ENCODE peak calls at places on chromosomes 3 and 15, in six cellular contexts. One of them, this sample, is unnamed.

GRCh38 chr3:48723725-48724124 is 6.7 kb upstream of the IP6K2 start:
- DNase-seq in Peyer's patch: no peak
- DNase-seq in IMR-90: no peak
- DNase-seq in spleen: no peak
- DNase-seq in GM12878: no peak
- DNase-seq in adrenal gland: no peak
- DNase-seq in this sample: no peak

GRCh38 chr3:64983583-64984359 is 296.0 kb upstream of the ADAMTS9 start:
- DNase-seq in adrenal gland: no peak
- DNase-seq in spleen: no peak
- DNase-seq in GM12878: no peak
- DNase-seq in Peyer's patch: no peak
- DNase-seq in IMR-90: no peak
- DNase-seq in this sample: no peak

GRCh38 chr3:116863842-116864626 is 154.5 kb downstream of the TUSC7 start:
- DNase-seq in Peyer's patch: no peak
- DNase-seq in adrenal gland: peak; percentile 52
- DNase-seq in GM12878: peak; percentile 17
- DNase-seq in spleen: no peak
- DNase-seq in IMR-90: peak; percentile 64
- DNase-seq in this sample: no peak

GRCh38 chr15:91867581-91868026 is 14.1 kb downstream of the SLCO3A1 start:
- DNase-seq in Peyer's patch: no peak
- DNase-seq in spleen: peak; percentile 83
- DNase-seq in GM12878: no peak
- DNase-seq in adrenal gland: peak; percentile 92
- DNase-seq in IMR-90: peak; percentile 87
- DNase-seq in this sample: peak; percentile 76

GRCh38 chr3:193826126-193826795 is 233.3 kb downstream of the OPA1 start:
- DNase-seq in spleen: no peak
- DNase-seq in adrenal gland: peak; percentile 84
- DNase-seq in Peyer's patch: no peak
- DNase-seq in GM12878: no peak
- DNase-seq in IMR-90: peak; percentile 34
- DNase-seq in this sample: peak; percentile 57

GRCh38 chr3:147305533-147306241 is 100.7 kb downstream of the ZIC4 start:
- DNase-seq in IMR-90: peak; percentile 76
- DNase-seq in adrenal gland: no peak
- DNase-seq in Peyer's patch: no peak
- DNase-seq in GM12878: no peak
- DNase-seq in spleen: no peak
- DNase-seq in this sample: no peak

GRCh38 chr15:65101418-65101890 is 13.5 kb downstream of the UBAP1L start:
- DNase-seq in IMR-90: peak; percentile 63
- DNase-seq in spleen: no peak
- DNase-seq in Peyer's patch: peak; percentile 28
- DNase-seq in adrenal gland: peak; percentile 81
- DNase-seq in GM12878: no peak
- DNase-seq in this sample: peak; percentile 35

GRCh38 chr3:149245738-149246451 is 24.3 kb upstream of the CP start:
- DNase-seq in spleen: no peak
- DNase-seq in Peyer's patch: no peak
- DNase-seq in adrenal gland: peak; percentile 56
- DNase-seq in IMR-90: peak; percentile 54
- DNase-seq in GM12878: peak; percentile 46
- DNase-seq in this sample: no peak

GRCh38 chr3:86416334-86416733 is 574.6 kb downstream of the VGLL3 start:
- DNase-seq in spleen: no peak
- DNase-seq in GM12878: no peak
- DNase-seq in adrenal gland: no peak
- DNase-seq in IMR-90: no peak
- DNase-seq in Peyer's patch: no peak
- DNase-seq in this sample: no peak

GRCh38 chr15:78077053-78077859 is at the start of gene TBC1D2B:
- DNase-seq in adrenal gland: peak; percentile 72
- DNase-seq in spleen: peak; percentile 94
- DNase-seq in IMR-90: peak; percentile 48
- DNase-seq in Peyer's patch: peak; percentile 69
- DNase-seq in GM12878: no peak
- DNase-seq in this sample: no peak
- TF ChIP-seq POLR2A in adrenal gland: peak; percentile 65
- TF ChIP-seq POLR2A in spleen: no peak
- TF ChIP-seq POLR2A in IMR-90: no peak
- TF ChIP-seq POLR2A in Peyer's patch: no peak
- TF ChIP-seq POLR2A in GM12878: no peak
- TF ChIP-seq POLR2A in this sample: peak; percentile 42

DNA sequence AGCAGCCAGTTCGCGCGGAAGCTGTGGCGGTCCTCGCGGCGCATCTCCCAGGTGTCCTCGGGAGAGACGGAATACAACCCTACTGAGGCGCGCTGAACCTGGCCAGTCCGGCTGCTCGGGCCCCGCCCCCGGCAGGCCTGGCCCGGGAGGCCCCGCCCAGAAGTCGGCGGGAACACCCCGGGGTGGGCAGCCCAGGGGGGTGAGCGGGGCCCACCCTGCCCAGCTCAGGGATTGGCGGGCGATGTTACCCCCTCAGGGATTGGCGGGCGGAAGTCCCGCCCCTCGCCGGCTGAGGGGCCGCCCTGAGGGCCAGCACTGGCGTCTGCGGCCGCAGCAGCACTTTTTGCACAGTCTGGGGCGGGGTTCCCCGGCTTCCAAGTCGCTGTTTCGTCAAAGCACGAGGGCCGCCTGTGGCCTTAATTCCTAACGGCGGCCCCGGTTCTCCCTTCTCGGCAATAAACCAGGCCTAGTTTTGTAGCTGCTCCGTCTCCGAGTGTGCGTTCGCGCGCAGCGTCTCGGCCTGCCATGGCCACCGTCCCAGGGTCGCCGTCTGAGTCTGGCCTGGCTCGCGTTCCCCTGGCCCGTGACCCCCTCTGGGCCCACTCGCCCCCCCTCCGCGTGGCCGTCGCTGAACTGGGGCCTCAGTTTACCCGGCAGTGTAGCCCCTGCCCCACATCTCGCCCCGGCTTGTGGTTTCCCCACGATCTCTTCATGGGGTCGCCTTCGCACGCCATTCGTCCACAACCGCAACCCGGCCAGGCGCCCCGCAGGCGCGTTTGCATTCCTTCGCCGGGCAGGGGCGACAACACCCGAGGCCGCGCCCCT is 30.0 kb downstream of the NBEAL2 start:
- DNase-seq in adrenal gland: peak; percentile 93
- DNase-seq in IMR-90: peak; percentile 89
- DNase-seq in Peyer's patch: peak; percentile 81
- DNase-seq in GM12878: peak; percentile 40
- DNase-seq in spleen: peak; percentile 95
- DNase-seq in this sample: no peak
- TF ChIP-seq POLR2A in adrenal gland: peak; percentile 89
- TF ChIP-seq POLR2A in IMR-90: peak; percentile 62
- TF ChIP-seq POLR2A in Peyer's patch: no peak
- TF ChIP-seq POLR2A in GM12878: peak; percentile 34
- TF ChIP-seq POLR2A in spleen: peak; percentile 59
- TF ChIP-seq POLR2A in this sample: no peak

GRCh38 chr3:16884748-16885587 is at the start of gene PLCL2:
- DNase-seq in GM12878: no peak
- DNase-seq in Peyer's patch: peak; percentile 61
- DNase-seq in adrenal gland: peak; percentile 52
- DNase-seq in spleen: peak; percentile 93
- DNase-seq in IMR-90: peak; percentile 21
- DNase-seq in this sample: peak; percentile 55
- TF ChIP-seq POLR2A in GM12878: peak; percentile 65
- TF ChIP-seq POLR2A in Peyer's patch: peak; percentile 26
- TF ChIP-seq POLR2A in adrenal gland: peak; percentile 27
- TF ChIP-seq POLR2A in spleen: peak; percentile 5
- TF ChIP-seq POLR2A in IMR-90: no peak
- TF ChIP-seq POLR2A in this sample: peak; percentile 29

DNA sequence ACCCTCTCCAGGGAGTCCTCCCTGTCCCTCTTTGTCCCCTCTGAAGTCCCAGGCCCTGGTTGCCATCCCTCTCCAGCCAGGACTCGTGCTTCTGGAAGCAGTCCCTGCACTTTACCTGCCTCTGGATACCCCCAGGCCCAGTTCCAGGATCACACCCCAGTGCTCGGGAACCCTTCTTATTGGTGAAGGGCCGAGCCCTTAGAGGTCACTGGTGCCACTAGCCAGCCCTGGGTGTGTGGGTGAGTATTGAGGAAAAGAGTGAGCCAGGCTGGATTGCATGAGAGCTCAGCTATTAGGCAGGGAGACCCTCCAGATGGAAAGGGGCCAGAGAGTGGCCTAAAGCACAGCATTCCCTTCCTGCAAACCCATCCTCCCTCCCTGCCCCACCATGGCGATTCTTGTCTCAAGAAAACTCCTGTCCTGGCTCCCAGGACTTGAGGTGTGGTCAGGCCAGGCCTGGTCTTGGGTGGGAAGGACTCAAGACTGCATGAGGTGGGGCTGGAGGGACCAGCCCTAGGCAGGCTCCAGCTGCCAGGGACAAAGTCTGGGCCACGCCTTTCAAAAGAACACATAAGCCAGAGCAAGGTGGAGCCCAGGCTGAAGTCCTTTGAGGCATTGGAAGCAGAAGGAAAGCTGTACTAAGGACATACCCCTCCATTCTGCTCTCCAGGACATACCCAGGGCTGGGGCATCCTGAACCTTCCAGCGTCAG is 4.8 kb upstream of the PHGR1 start:
- DNase-seq in IMR-90: no peak
- DNase-seq in spleen: no peak
- DNase-seq in adrenal gland: no peak
- DNase-seq in Peyer's patch: no peak
- DNase-seq in GM12878: no peak
- DNase-seq in this sample: no peak
- TF ChIP-seq POLR2A in IMR-90: no peak
- TF ChIP-seq POLR2A in spleen: no peak
- TF ChIP-seq POLR2A in adrenal gland: no peak
- TF ChIP-seq POLR2A in Peyer's patch: peak; percentile 95
- TF ChIP-seq POLR2A in GM12878: no peak
- TF ChIP-seq POLR2A in this sample: no peak

GRCh38 chr3:122586098-122586497 is 8.6 kb downstream of the PARP15 start:
- DNase-seq in spleen: no peak
- DNase-seq in IMR-90: no peak
- DNase-seq in GM12878: no peak
- DNase-seq in adrenal gland: no peak
- DNase-seq in Peyer's patch: no peak
- DNase-seq in this sample: no peak

GRCh38 chr3:122586918-122587317 is 9.5 kb downstream of the PARP15 start:
- DNase-seq in GM12878: no peak
- DNase-seq in IMR-90: no peak
- DNase-seq in Peyer's patch: no peak
- DNase-seq in spleen: no peak
- DNase-seq in adrenal gland: no peak
- DNase-seq in this sample: no peak

GRCh38 chr3:122590581-122590980 is 13.1 kb downstream of the PARP15 start:
- DNase-seq in spleen: no peak
- DNase-seq in Peyer's patch: no peak
- DNase-seq in adrenal gland: no peak
- DNase-seq in GM12878: no peak
- DNase-seq in IMR-90: no peak
- DNase-seq in this sample: no peak

GRCh38 chr3:122589297-122589696 is 11.8 kb downstream of the PARP15 start:
- DNase-seq in adrenal gland: no peak
- DNase-seq in IMR-90: no peak
- DNase-seq in Peyer's patch: no peak
- DNase-seq in spleen: no peak
- DNase-seq in GM12878: peak; percentile 59
- DNase-seq in this sample: no peak

GRCh38 chr3:122587572-122587971 is 10.1 kb downstream of the PARP15 start:
- DNase-seq in IMR-90: no peak
- DNase-seq in Peyer's patch: no peak
- DNase-seq in spleen: no peak
- DNase-seq in GM12878: no peak
- DNase-seq in adrenal gland: no peak
- DNase-seq in this sample: no peak
- TF ChIP-seq POLR2A in IMR-90: no peak
- TF ChIP-seq POLR2A in Peyer's patch: no peak
- TF ChIP-seq POLR2A in spleen: no peak
- TF ChIP-seq POLR2A in GM12878: no peak
- TF ChIP-seq POLR2A in adrenal gland: no peak
- TF ChIP-seq POLR2A in this sample: no peak

DNA sequence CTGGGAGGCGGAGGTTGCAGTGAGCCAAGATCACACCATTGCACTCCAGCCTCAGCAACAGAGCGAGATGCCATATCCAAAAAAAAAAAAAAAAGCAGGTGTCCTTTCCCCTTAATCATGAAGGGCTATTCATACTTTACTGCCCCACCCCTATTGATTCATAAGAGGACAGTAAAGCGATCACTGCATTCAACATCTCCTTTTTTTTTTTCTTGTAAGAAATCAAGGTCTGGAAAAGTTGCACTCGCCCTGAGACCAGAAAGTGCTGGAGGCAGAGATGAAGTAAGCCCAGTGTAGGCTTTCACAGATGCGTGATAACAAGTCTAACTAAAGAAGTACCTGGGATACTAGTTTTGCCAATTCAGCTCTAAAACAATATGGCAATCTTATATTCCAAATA is 24.2 kb downstream of the B3GNT5 start:
- DNase-seq in spleen: no peak
- DNase-seq in IMR-90: no peak
- DNase-seq in GM12878: no peak
- DNase-seq in Peyer's patch: no peak
- DNase-seq in adrenal gland: no peak
- DNase-seq in this sample: no peak
- TF ChIP-seq POLR2A in spleen: no peak
- TF ChIP-seq POLR2A in IMR-90: no peak
- TF ChIP-seq POLR2A in GM12878: no peak
- TF ChIP-seq POLR2A in Peyer's patch: no peak
- TF ChIP-seq POLR2A in adrenal gland: no peak
- TF ChIP-seq POLR2A in this sample: no peak

This sample was measured in H54.